ENCODE peak calls at places on chromosomes 1 and 21, in seven cellular contexts. One of them, this sample, is unnamed.

GRCh38 chr1:102879439-102879993 is 228.8 kb downstream of the COL11A1 start:
- DNase-seq in H9: no peak
- DNase-seq in IMR-90: peak
- DNase-seq in PC-3: peak
- DNase-seq in fibroblast of villous mesenchyme: peak
- DNase-seq in GM10248: no peak
- DNase-seq in glutamatergic neuron: no peak
- DNase-seq in this sample: peak

GRCh38 chr1:44602675-44603610 is 71.3 kb downstream of the TMEM53 start:
- DNase-seq in H9: no peak
- DNase-seq in IMR-90: no peak
- DNase-seq in PC-3: no peak
- DNase-seq in fibroblast of villous mesenchyme: no peak
- DNase-seq in GM10248: no peak
- DNase-seq in glutamatergic neuron: peak
- DNase-seq in this sample: no peak

GRCh38 chr1:40868051-40868723 is 6.0 kb upstream of the CITED4 start:
- DNase-seq in H9: no peak
- DNase-seq in IMR-90: peak
- DNase-seq in PC-3: peak
- DNase-seq in fibroblast of villous mesenchyme: peak
- DNase-seq in GM10248: no peak
- DNase-seq in glutamatergic neuron: no peak
- DNase-seq in this sample: peak

GRCh38 chr21:45049725-45050359 is 24.5 kb upstream of the ADARB1 start:
- DNase-seq in H9: no peak
- DNase-seq in IMR-90: peak
- DNase-seq in PC-3: peak
- DNase-seq in fibroblast of villous mesenchyme: peak
- DNase-seq in GM10248: no peak
- DNase-seq in glutamatergic neuron: no peak
- DNase-seq in this sample: peak

GRCh38 chr1:210089848-210090247 is 142.7 kb upstream of the SERTAD4 start:
- DNase-seq in H9: no peak
- DNase-seq in IMR-90: peak
- DNase-seq in PC-3: peak
- DNase-seq in fibroblast of villous mesenchyme: no peak
- DNase-seq in GM10248: no peak
- DNase-seq in glutamatergic neuron: no peak
- DNase-seq in this sample: no peak

GRCh38 chr1:86992790-86993189 is 78.4 kb downstream of the HS2ST1 start:
- DNase-seq in H9: no peak
- DNase-seq in IMR-90: no peak
- DNase-seq in PC-3: peak
- DNase-seq in fibroblast of villous mesenchyme: no peak
- DNase-seq in GM10248: no peak
- DNase-seq in glutamatergic neuron: no peak
- DNase-seq in this sample: no peak

GRCh38 chr1:25653558-25653957 is 37.0 kb downstream of the MAN1C1 start:
- DNase-seq in H9: peak
- DNase-seq in IMR-90: no peak
- DNase-seq in PC-3: no peak
- DNase-seq in fibroblast of villous mesenchyme: no peak
- DNase-seq in GM10248: no peak
- DNase-seq in glutamatergic neuron: no peak
- DNase-seq in this sample: no peak

GRCh38 chr1:15027515-15027948 is 126.0 kb upstream of the TMEM51 start:
- DNase-seq in H9: peak
- DNase-seq in IMR-90: peak
- DNase-seq in PC-3: peak
- DNase-seq in fibroblast of villous mesenchyme: peak
- DNase-seq in GM10248: peak
- DNase-seq in glutamatergic neuron: peak
- DNase-seq in this sample: peak

GRCh38 chr1:235083589-235084323 is 44.9 kb downstream of the TOMM20 start:
- DNase-seq in H9: peak
- DNase-seq in IMR-90: peak
- DNase-seq in PC-3: peak
- DNase-seq in fibroblast of villous mesenchyme: peak
- DNase-seq in GM10248: peak
- DNase-seq in glutamatergic neuron: peak
- DNase-seq in this sample: peak

GRCh38 chr1:117599286-117599685 is 6.6 kb upstream of the TENT5C start:
- DNase-seq in H9: no peak
- DNase-seq in IMR-90: no peak
- DNase-seq in PC-3: no peak
- DNase-seq in fibroblast of villous mesenchyme: no peak
- DNase-seq in GM10248: no peak
- DNase-seq in glutamatergic neuron: no peak
- DNase-seq in this sample: no peak

GRCh38 chr1:206117151-206117948 is at the start of gene AVPR1B:
- DNase-seq in H9: peak
- DNase-seq in IMR-90: peak
- DNase-seq in PC-3: peak
- DNase-seq in fibroblast of villous mesenchyme: peak
- DNase-seq in GM10248: no peak
- DNase-seq in glutamatergic neuron: peak
- DNase-seq in this sample: peak

GRCh38 chr1:228898582-228898992 is 163.3 kb downstream of the RHOU start:
- DNase-seq in H9: no peak
- DNase-seq in IMR-90: no peak
- DNase-seq in PC-3: no peak
- DNase-seq in fibroblast of villous mesenchyme: no peak
- DNase-seq in GM10248: peak
- DNase-seq in glutamatergic neuron: no peak
- DNase-seq in this sample: no peak

GRCh38 chr1:6464915-6465314 is 1.1 kb downstream of the TNFRSF25 start:
- DNase-seq in H9: no peak
- DNase-seq in IMR-90: no peak
- DNase-seq in PC-3: no peak
- DNase-seq in fibroblast of villous mesenchyme: no peak
- DNase-seq in GM10248: no peak
- DNase-seq in glutamatergic neuron: no peak
- DNase-seq in this sample: no peak

GRCh38 chr1:185650602-185651230 is 83.5 kb upstream of the HMCN1 start:
- DNase-seq in H9: no peak
- DNase-seq in IMR-90: no peak
- DNase-seq in PC-3: no peak
- DNase-seq in fibroblast of villous mesenchyme: no peak
- DNase-seq in GM10248: no peak
- DNase-seq in glutamatergic neuron: no peak
- DNase-seq in this sample: no peak

DNA sequence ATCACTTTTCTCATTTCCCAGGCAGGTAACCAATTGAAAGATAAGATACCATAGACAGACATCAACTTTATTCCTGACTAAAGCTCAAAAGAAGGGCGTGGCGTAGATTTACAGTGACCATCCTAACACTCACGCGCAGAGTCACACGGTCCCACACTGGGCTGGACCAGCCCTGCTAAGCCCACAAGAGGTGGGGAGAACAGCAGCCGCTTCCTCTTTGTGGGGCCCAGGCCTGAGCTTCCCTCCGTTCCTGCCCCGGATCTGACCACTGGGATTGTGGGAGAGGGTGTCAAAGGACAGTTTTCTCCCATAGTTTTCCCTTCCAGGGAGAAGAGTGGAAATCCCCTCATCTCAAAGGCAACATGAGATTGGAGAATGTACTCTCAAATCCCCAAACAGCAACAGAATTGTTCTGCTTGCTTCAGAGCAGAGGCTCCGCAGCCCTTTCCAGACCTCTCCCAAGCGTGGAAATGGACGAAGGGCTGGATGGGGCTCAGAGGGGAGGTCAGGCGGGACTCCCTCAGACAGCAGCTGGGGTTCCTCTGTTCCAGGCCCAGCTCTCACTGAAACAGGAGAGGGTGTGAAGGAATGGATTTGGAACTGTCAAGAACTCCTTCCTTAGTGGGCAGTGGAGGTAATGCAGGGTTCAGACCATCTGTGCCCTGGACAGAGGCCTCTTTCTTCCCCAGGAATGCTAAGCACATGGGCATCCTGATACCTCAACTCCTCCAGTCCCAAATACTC is 33.7 kb downstream of the L1TD1 start:
- DNase-seq in H9: no peak
- DNase-seq in IMR-90: no peak
- DNase-seq in PC-3: no peak
- DNase-seq in fibroblast of villous mesenchyme: no peak
- DNase-seq in GM10248: no peak
- DNase-seq in glutamatergic neuron: no peak
- DNase-seq in this sample: no peak
- TF ChIP-seq CTCF in H9: no peak
- TF ChIP-seq CTCF in IMR-90: no peak
- TF ChIP-seq CTCF in PC-3: no peak
- TF ChIP-seq CTCF in fibroblast of villous mesenchyme: no peak
- TF ChIP-seq CTCF in GM10248: no peak
- TF ChIP-seq CTCF in glutamatergic neuron: no peak
- TF ChIP-seq CTCF in this sample: no peak

DNA sequence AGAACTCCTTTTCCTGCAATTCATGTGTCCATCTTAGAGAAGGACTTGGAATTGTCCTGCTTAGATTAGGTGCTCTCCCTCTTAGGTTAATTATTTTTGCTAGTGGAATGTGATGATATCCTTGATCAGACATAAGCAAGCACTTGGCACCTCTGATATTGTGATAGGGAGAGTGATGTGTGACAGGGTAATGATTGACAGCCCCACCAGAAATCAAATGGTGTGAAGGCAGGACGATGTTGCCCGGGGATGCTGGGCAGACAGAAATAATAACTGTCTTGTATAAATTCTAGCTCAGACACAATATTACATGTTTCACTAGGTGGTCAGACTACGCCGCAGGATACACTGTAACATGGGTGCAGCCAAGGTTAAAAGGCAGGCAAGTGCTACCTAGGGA is 4.4 kb downstream of the TYW3 start:
- DNase-seq in H9: no peak
- DNase-seq in IMR-90: no peak
- DNase-seq in PC-3: no peak
- DNase-seq in fibroblast of villous mesenchyme: no peak
- DNase-seq in GM10248: no peak
- DNase-seq in glutamatergic neuron: no peak
- DNase-seq in this sample: no peak
- TF ChIP-seq CTCF in H9: no peak
- TF ChIP-seq CTCF in IMR-90: no peak
- TF ChIP-seq CTCF in PC-3: no peak
- TF ChIP-seq CTCF in fibroblast of villous mesenchyme: no peak
- TF ChIP-seq CTCF in GM10248: no peak
- TF ChIP-seq CTCF in glutamatergic neuron: no peak
- TF ChIP-seq CTCF in this sample: no peak

DNA sequence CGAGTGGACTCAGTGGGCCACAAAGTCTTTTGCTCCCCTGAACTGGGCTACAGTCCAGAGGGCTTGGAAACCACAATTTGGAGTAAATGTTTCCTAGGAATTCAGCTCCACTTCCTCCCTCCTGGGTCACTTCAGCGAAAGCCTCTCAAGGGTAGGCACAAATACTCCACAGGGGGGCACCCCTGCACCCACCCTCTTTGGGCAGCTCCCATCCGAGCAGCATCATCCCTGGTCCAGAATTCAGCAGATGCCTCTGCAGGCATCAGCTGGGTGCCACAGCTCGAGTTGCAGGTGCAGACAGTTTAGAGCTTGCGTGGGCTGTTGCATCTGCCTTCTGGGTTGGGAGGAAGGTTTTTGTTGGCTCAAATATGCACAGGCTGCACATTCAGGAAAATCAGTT is 25.0 kb downstream of the KANK4 start:
- DNase-seq in H9: peak
- DNase-seq in IMR-90: no peak
- DNase-seq in PC-3: peak
- DNase-seq in fibroblast of villous mesenchyme: no peak
- DNase-seq in GM10248: no peak
- DNase-seq in glutamatergic neuron: no peak
- DNase-seq in this sample: no peak
- TF ChIP-seq CTCF in H9: peak
- TF ChIP-seq CTCF in IMR-90: no peak
- TF ChIP-seq CTCF in PC-3: peak
- TF ChIP-seq CTCF in fibroblast of villous mesenchyme: no peak
- TF ChIP-seq CTCF in GM10248: no peak
- TF ChIP-seq CTCF in glutamatergic neuron: no peak
- TF ChIP-seq CTCF in this sample: no peak

DNA sequence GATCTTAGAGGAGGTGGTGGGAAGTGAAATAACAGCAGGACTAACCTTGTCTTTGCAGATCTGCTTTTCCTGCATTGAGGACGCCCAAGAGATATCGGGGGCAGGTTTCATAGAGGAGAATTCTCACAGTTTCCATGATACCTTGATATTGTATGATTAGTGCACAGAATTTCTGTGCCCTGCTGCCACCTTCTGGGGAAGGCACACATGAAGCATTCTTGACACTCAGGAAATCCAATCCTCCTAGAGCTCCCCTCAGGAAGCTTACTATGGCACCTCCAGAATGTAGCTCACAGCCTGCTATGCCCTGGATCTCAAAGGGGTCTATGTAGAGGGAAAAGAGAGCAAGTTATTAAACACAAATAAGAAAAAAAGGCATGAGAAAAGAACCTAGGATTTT is 1.5 kb downstream of the CD1B start:
- DNase-seq in H9: no peak
- DNase-seq in IMR-90: no peak
- DNase-seq in PC-3: peak
- DNase-seq in fibroblast of villous mesenchyme: no peak
- DNase-seq in GM10248: peak
- DNase-seq in glutamatergic neuron: no peak
- DNase-seq in this sample: no peak
- TF ChIP-seq CTCF in H9: peak
- TF ChIP-seq CTCF in IMR-90: no peak
- TF ChIP-seq CTCF in PC-3: peak
- TF ChIP-seq CTCF in fibroblast of villous mesenchyme: peak
- TF ChIP-seq CTCF in GM10248: peak
- TF ChIP-seq CTCF in glutamatergic neuron: no peak
- TF ChIP-seq CTCF in this sample: no peak

This sample was measured in cardiac fibroblast.